ENCODE peak calls at places on chromosomes 2 and 18, in five cellular contexts. A is H9, M is neuronal stem cell, T is trophoblast cell, C is H1. O is an unnamed sample.

GRCh38 chr2:229431331-229431954 is 160.4 kb upstream of the PID1 start:
- DNase-seq in A (no peak), M (no peak), T (no peak), C (no peak), O (peak)

GRCh38 chr18:78140294-78140693 is 839.3 kb upstream of the SALL3 start:
- DNase-seq in A (no peak), M (no peak), T (no peak), C (no peak), O (no peak)

GRCh38 chr2:232488097-232488711 is 570 bp upstream of the ECEL1 start:
- DNase-seq in A (peak), M (no peak), T (no peak), C (no peak), O (no peak)

GRCh38 chr18:25299426-25299825 is 52.5 kb downstream of the ZNF521 start:
- DNase-seq in A (no peak), M (no peak), T (no peak), C (no peak), O (peak)

GRCh38 chr2:157257312-157258252 is at the start of gene GALNT5:
- DNase-seq in A (peak), M (peak), T (no peak), C (no peak), O (peak)

GRCh38 chr2:38233231-38233983 is 143.7 kb downstream of the ATL2 start:
- DNase-seq in A (no peak), M (no peak), T (no peak), C (no peak), O (peak)

GRCh38 chr2:95760839-95761525 is 169.2 kb downstream of the TRIM43 start:
- DNase-seq in A (no peak), M (no peak), T (peak), C (no peak), O (no peak)

GRCh38 chr2:228652366-228652765 is 470.9 kb upstream of the SPHKAP start:
- DNase-seq in A (no peak), M (no peak), T (peak), C (no peak), O (no peak)

GRCh38 chr2:85796549-85797262 is 42.9 kb downstream of the ATOH8 start:
- DNase-seq in A (no peak), M (peak), T (no peak), C (no peak), O (peak)

GRCh38 chr2:71843391-71843850 is 304.2 kb downstream of the CYP26B1 start:
- DNase-seq in A (no peak), M (no peak), T (peak), C (no peak), O (peak)

GRCh38 chr2:230157300-230157699 is 62.5 kb downstream of the SP110 start:
- DNase-seq in A (no peak), M (no peak), T (no peak), C (no peak), O (no peak)

GRCh38 chr2:175834472-175834871 is 167.6 kb downstream of the LNPK start:
- DNase-seq in A (no peak), M (no peak), T (no peak), C (no peak), O (no peak)

DNA sequence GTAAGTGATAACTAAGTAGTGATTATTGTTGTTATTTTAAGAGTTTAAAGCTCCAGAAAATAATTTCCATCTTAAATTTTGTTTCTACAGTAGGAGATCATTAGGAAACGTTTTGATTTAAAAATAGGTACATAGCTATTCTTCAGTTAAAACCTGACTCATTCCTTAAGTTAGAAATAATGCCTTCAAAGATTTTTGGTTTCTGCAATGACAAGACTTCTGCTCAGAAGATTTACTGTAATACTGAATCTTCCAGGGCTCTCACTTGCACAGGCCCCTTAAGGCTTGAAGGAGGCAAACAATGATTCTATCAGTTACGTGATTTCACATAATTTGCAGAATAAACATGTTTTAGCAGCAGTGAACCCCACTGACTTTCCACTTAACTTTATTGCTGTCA is 333.7 kb downstream of the RAD51AP2 start:
- DNase-seq in A (no peak), M (no peak), T (no peak), C (no peak), O (no peak)
- H2BK12ac ChIP-seq in A (no peak), M (no peak), T (no peak), C (no peak), O (no peak)

DNA sequence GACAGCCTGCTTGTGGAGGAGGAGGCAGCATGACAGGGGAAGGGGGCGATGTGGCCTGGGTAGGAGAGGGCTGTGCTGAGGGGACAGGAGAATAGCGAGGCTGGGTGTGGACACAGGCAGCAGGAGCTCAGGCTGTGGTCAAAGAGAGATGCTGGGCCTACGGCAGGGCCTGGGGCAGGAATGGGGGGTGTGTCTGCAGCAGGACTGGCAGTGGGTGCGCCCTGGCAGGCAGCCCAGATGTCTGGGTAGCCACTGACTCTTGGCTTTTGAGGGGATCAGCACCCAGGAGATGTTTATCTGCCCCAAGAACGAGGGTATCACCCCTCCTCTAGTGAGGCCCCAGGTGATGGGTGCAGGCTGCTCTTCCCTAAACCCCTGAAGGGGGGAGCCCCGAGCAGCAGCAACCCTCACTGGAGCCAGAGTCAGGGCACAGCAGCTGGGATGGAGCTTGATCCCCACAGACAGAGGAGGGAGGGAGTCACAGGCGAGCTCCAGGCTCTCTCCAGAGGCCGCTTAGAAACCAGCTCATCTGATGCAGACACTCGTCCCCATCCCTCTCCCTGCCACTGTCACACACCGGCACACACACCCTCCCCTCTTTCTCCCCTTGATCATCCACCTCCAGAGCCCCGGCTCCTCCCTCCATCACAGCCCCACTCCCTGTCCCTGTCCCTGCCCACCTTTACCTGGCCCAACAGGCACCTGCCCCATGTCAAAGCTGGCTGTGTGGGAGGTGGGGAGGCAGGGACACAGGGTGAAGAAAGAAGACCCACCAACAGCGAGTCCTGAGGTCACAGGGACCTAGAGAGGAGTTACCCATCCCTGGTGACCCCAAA is 29.8 kb upstream of the TNS1 start:
- DNase-seq in A (no peak), M (no peak), T (no peak), C (no peak), O (no peak)
- H4K91ac ChIP-seq in A (no peak), M (no peak), T (no peak), C (no peak), O (no peak)

GRCh38 chr2:236341066-236341465 is 76.9 kb upstream of the ASB18 start:
- DNase-seq in A (peak), M (no peak), T (no peak), C (no peak), O (no peak)
- H3K27ac ChIP-seq in A (no peak), M (no peak), T (no peak), C (no peak), O (no peak)

GRCh38 chr18:9055185-9055584 is 47.3 kb upstream of the NDUFV2 start:
- DNase-seq in A (no peak), M (no peak), T (no peak), C (no peak), O (peak)

GRCh38 chr18:9057646-9058045 is 44.9 kb upstream of the NDUFV2 start:
- DNase-seq in A (no peak), M (no peak), T (no peak), C (no peak), O (no peak)

GRCh38 chr18:9062418-9062751 is 40.1 kb upstream of the NDUFV2 start:
- DNase-seq in A (no peak), M (no peak), T (no peak), C (no peak), O (no peak)

GRCh38 chr18:9055626-9056025 is 46.9 kb upstream of the NDUFV2 start:
- DNase-seq in A (no peak), M (no peak), T (peak), C (no peak), O (no peak)

DNA sequence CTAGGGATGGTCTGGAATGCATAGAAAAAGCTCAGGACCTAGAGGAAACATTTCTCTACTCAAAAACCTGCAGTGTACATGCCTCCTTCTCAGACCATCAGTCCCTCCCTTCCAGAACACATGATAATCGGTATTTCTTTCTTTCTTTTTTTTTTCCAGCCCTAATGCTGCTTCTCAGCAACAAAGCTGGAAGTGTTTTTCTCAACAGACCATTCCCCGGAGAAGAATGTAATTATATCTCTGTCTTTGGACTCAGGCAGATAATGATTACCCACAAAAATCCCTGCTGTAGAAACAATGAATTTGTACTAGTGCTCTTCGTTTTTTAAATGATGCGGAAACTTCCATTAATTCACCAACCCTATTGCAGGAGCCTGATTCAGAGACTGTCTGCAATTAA is 44.1 kb upstream of the NDUFV2 start:
- DNase-seq in A (no peak), M (no peak), T (no peak), C (no peak), O (no peak)
- H2BK12ac ChIP-seq in A (no peak), M (no peak), T (no peak), C (no peak), O (no peak)

GRCh38 chr2:120820885-120821279 is 85.2 kb downstream of the GLI2 start:
- DNase-seq in A (no peak), M (no peak), T (no peak), C (no peak), O (peak)
- H4K91ac ChIP-seq in A (no peak), M (no peak), T (no peak), C (no peak), O (no peak)

GRCh38 chr2:74550231-74550630 is 3.5 kb downstream of the LOXL3 start:
- DNase-seq in A (no peak), M (no peak), T (no peak), C (no peak), O (no peak)

GRCh38 chr2:74549685-74549971 is 4.1 kb downstream of the LOXL3 start:
- DNase-seq in A (no peak), M (no peak), T (no peak), C (no peak), O (no peak)

GRCh38 chr2:74548919-74549684 is 4.6 kb downstream of the LOXL3 start:
- DNase-seq in A (peak), M (peak), T (no peak), C (no peak), O (peak)

GRCh38 chr2:74546004-74546403 is 7.7 kb downstream of the LOXL3 start:
- DNase-seq in A (no peak), M (no peak), T (no peak), C (no peak), O (no peak)

GRCh38 chr2:74548285-74548918 is 5.3 kb downstream of the LOXL3 start:
- DNase-seq in A (no peak), M (no peak), T (no peak), C (no peak), O (no peak)
- H3K27ac ChIP-seq in A (no peak), M (no peak), T (no peak), C (no peak), O (no peak)

GRCh38 chr2:211879323-211879722 is 659.3 kb downstream of the ERBB4 start:
- DNase-seq in A (no peak), M (no peak), T (no peak), C (no peak), O (peak)

GRCh38 chr2:211881449-211881848 is 657.2 kb downstream of the ERBB4 start:
- DNase-seq in A (peak), M (no peak), T (no peak), C (peak), O (no peak)

GRCh38 chr2:211875488-211875887 is 663.1 kb downstream of the ERBB4 start:
- DNase-seq in A (no peak), M (no peak), T (no peak), C (no peak), O (peak)

DNA sequence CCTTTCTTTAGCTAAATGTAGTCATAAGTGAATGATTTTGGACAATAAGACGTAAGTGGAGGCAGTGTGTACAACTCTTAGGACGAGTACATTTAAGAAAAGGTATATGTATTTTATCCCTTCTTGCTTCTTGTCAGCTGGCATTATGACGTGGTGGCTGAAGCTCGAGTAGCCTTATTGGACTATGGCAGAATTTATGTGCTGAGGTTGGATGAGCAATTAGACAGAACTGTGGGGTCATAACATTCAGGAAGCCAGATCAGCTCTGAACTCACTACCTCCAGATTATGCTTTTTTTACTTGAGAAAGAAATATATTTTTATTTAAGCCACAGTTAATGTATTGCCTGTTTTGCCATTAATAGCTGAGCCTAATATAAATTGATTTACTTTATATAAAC is 661.5 kb downstream of the ERBB4 start:
- DNase-seq in A (no peak), M (no peak), T (no peak), C (no peak), O (peak)
- H2BK12ac ChIP-seq in A (no peak), M (no peak), T (no peak), C (no peak), O (no peak)

O was measured in mesenchymal stem cell.